ENCODE peak calls at places on chromosomes 4 and X, in nine cellular contexts. L is WTC11; D is cardiac septum; F is stimulated activated CD4-positive, alpha-beta T cell treated with anti-CD3 and anti-CD28 coated beads, Interleukin-12 subunit alpha, Interleukin-12 subunit beta, amount 100 ng/mL, for 48 hours; T is B cell; V is brain microvascular endothelial cell; J is NCI-H1092 treated with DMSO at 0.1 percent for 48 hours; P is GM13976; O is gastrocnemius medialis. K is an unnamed sample.

GRCh38 chrX:10600479-10600878 is 19.9 kb downstream of the MID1 start:
- DNase-seq in L (no peak), D (no peak), F (no peak), T (no peak), V (no peak), J (no peak), P (no peak), O (no peak), K (no peak)

GRCh38 chr4:18021720-18022571 is at the start of gene LCORL:
- DNase-seq in L (peak; percentile 94), D (peak; percentile 95), F (peak; percentile 82), T (peak; percentile 94), V (peak; percentile 96), J (peak; percentile 97), P (peak; percentile 94), O (peak; percentile 95), K (peak; percentile 77)

GRCh38 chrX:38868941-38869378 is 67.7 kb downstream of the MID1IP1 start:
- DNase-seq in L (no peak), D (no peak), F (no peak), T (no peak), V (peak; percentile 75), J (no peak), P (no peak), O (peak; percentile 61), K (no peak)

GRCh38 chr4:19857405-19857804 is 394.3 kb upstream of the SLIT2 start:
- DNase-seq in L (no peak), D (no peak), F (no peak), T (no peak), V (peak; percentile 25), J (peak; percentile 64), P (no peak), O (no peak), K (no peak)

GRCh38 chr4:77776182-77777134 is 42.7 kb downstream of the CNOT6L start:
- DNase-seq in L (no peak), D (no peak), F (no peak), T (no peak), V (no peak), J (no peak), P (no peak), O (no peak), K (no peak)

GRCh38 chr4:2482693-2483092 is 13.8 kb downstream of the RNF4 start:
- DNase-seq in L (no peak), D (no peak), F (no peak), T (peak; percentile 38), V (peak; percentile 32), J (no peak), P (peak; percentile 66), O (peak; percentile 48), K (no peak)

GRCh38 chr4:56668267-56668666 is 12.8 kb downstream of the HOPX start:
- DNase-seq in L (peak; percentile 26), D (no peak), F (no peak), T (no peak), V (no peak), J (no peak), P (peak; percentile 41), O (no peak), K (no peak)

GRCh38 chrX:38860106-38861013 is 59.1 kb downstream of the MID1IP1 start:
- DNase-seq in L (no peak), D (no peak), F (no peak), T (no peak), V (no peak), J (no peak), P (no peak), O (no peak), K (peak; percentile 8)

GRCh38 chr4:99679204-99679603 is 21.6 kb upstream of the C4orf54 start:
- DNase-seq in L (no peak), D (no peak), F (no peak), T (no peak), V (no peak), J (peak; percentile 5), P (no peak), O (peak; percentile 84), K (no peak)

GRCh38 chr4:139978692-139979091 is 175.3 kb downstream of the MAML3 start:
- DNase-seq in L (no peak), D (no peak), F (no peak), T (peak; percentile 74), V (no peak), J (peak; percentile 31), P (peak; percentile 46), O (no peak), K (no peak)

K was measured in stimulated activated CD8-positive, alpha-beta memory T cell treated with anti-CD3 and anti-CD28 coated beads, Interleukin-2, amount 100 ng/mL, for 48 hours.